ENCODE peak calls at places on chromosomes 16 and 17, in five cellular contexts. O, S, Y, Q and W are unnamed samples.

GRCh38 chr16:6446370-6446769 is 886.3 kb upstream of the RBFOX1 start:
- DNase-seq in Y (no peak), Q (no peak), S (no peak), O (no peak), W (no peak)

GRCh38 chr16:77298638-77299360 is 99.6 kb downstream of the SYCE1L start:
- DNase-seq in Y (peak), O (peak), Q (no peak), S (peak), W (peak)

GRCh38 chr17:7587420-7587786 is 2.5 kb downstream of the SOX15 start:
- DNase-seq in Q (no peak), Y (peak), O (peak), S (peak), W (peak)

GRCh38 chr16:86565644-86566511 is 751 bp upstream of the FOXC2 start:
- DNase-seq in Q (no peak), Y (no peak), O (no peak), S (no peak), W (no peak)

GRCh38 chr17:17841620-17842025 is 4.8 kb upstream of the SREBF1 start:
- DNase-seq in S (no peak), Q (no peak), Y (no peak), O (no peak), W (no peak)

GRCh38 chr16:12239953-12240485 is 263.5 kb downstream of the SNX29 start:
- DNase-seq in Q (no peak), O (peak), Y (no peak), S (peak), W (no peak)

GRCh38 chr17:48492401-48493298 is 38.2 kb downstream of the HOXB1 start:
- DNase-seq in O (peak), Y (no peak), Q (peak), S (peak), W (no peak)

GRCh38 chr17:66570353-66571195 is 264.3 kb upstream of the CACNG5 start:
- DNase-seq in Y (no peak), S (no peak), O (no peak), Q (peak), W (no peak)

GRCh38 chr17:47290870-47291241 is 32.9 kb upstream of the EFCAB13 start:
- DNase-seq in S (no peak), Y (no peak), Q (no peak), O (no peak), W (no peak)

GRCh38 chr16:70685938-70686375 is at the start of gene MTSS2:
- DNase-seq in Q (peak), S (peak), O (peak), Y (no peak), W (no peak)

GRCh38 chr17:6506679-6507231 is 49.6 kb downstream of the PITPNM3 start:
- DNase-seq in Y (no peak), Q (no peak), O (peak), S (peak), W (no peak)

GRCh38 chr16:13961099-13961811 is 41.3 kb downstream of the ERCC4 start:
- DNase-seq in Y (no peak), S (no peak), Q (no peak), O (peak), W (peak)

GRCh38 chr16:64365448-64365858 is 756.4 kb downstream of the CDH11 start:
- DNase-seq in O (peak), S (peak), Y (no peak), Q (no peak), W (no peak)

GRCh38 chr17:82083533-82084359 is 14.3 kb downstream of the FASN start:
- DNase-seq in Y (no peak), O (no peak), Q (no peak), S (no peak), W (no peak)

GRCh38 chr16:70377782-70378181 is 31.1 kb downstream of the DDX19A start:
- DNase-seq in Q (no peak), Y (no peak), S (no peak), O (no peak), W (no peak)

GRCh38 chr16:70162041-70162451 is 11.5 kb upstream of the CLEC18C start:
- DNase-seq in Q (no peak), O (peak), S (peak), Y (peak), W (peak)

GRCh38 chr17:82000803-82001649 is 21.7 kb downstream of the CENPX start:
- DNase-seq in S (no peak), Y (no peak), O (no peak), Q (no peak), W (no peak)

GRCh38 chr16:82672676-82673075 is 45.9 kb downstream of the CDH13 start:
- DNase-seq in Y (no peak), Q (no peak), O (no peak), S (no peak), W (no peak)

GRCh38 chr17:37743612-37743874 is 1.3 kb downstream of the HNF1B start:
- DNase-seq in O (no peak), Y (no peak), S (no peak), Q (no peak), W (no peak)

GRCh38 chr16:10942352-10943297 is at the start of gene DEXI:
- DNase-seq in O (peak), S (peak), Q (peak), Y (no peak), W (peak)

GRCh38 chr17:54937018-54937417 is 31.4 kb downstream of the COX11 start:
- DNase-seq in Y (no peak), S (no peak), Q (no peak), O (no peak), W (no peak)

GRCh38 chr17:50364715-50365114 is 8.3 kb downstream of the MRPL27 start:
- DNase-seq in S (peak), O (no peak), Y (no peak), Q (no peak), W (no peak)

GRCh38 chr17:64964796-64965195 is 45.5 kb upstream of the LRRC37A3 start:
- DNase-seq in Q (no peak), Y (no peak), S (no peak), O (no peak), W (no peak)

GRCh38 chr17:2204393-2204792 is 99.2 kb downstream of the SMG6 start:
- DNase-seq in Y (no peak), S (no peak), Q (no peak), O (peak), W (no peak)

GRCh38 chr17:647340-648197 is 67.1 kb downstream of the VPS53 start:
- DNase-seq in Q (no peak), O (no peak), Y (no peak), S (no peak), W (no peak)

GRCh38 chr16:58197314-58198012 is 443 bp downstream of the CSNK2A2 start:
- DNase-seq in Y (no peak), O (no peak), S (no peak), Q (no peak), W (no peak)

GRCh38 chr17:73365934-73366623 is 54.3 kb upstream of the CDC42EP4 start:
- DNase-seq in Q (no peak), S (no peak), Y (no peak), O (no peak), W (no peak)

GRCh38 chr16:87233928-87234327 is 83.3 kb downstream of the C16orf95 start:
- DNase-seq in O (peak), Y (no peak), S (peak), Q (no peak), W (no peak)

GRCh38 chr16:80802129-80802528 is 2.3 kb downstream of the CDYL2 start:
- DNase-seq in O (no peak), Y (no peak), S (no peak), Q (no peak), W (no peak)

GRCh38 chr17:34378664-34379101 is 15.7 kb upstream of the CCL1 start:
- DNase-seq in Q (no peak), S (no peak), O (peak), Y (no peak), W (no peak)

GRCh38 chr17:28472871-28473497 is 460 bp upstream of the SLC13A2 start:
- DNase-seq in Q (no peak), S (no peak), Y (no peak), O (no peak), W (no peak)

GRCh38 chr16:25174285-25174684 is 42.5 kb upstream of the AQP8 start:
- DNase-seq in Y (no peak), S (no peak), O (no peak), Q (no peak), W (no peak)

GRCh38 chr16:25172831-25173230 is 43.9 kb upstream of the AQP8 start:
- DNase-seq in Q (no peak), S (no peak), Y (no peak), O (no peak), W (no peak)

GRCh38 chr16:25177512-25177830 is 39.3 kb upstream of the AQP8 start:
- DNase-seq in Y (no peak), Q (no peak), O (no peak), S (no peak), W (no peak)

GRCh38 chr16:25177831-25178688 is 38.7 kb upstream of the AQP8 start:
- DNase-seq in Y (no peak), O (no peak), S (no peak), Q (no peak), W (no peak)

DNA sequence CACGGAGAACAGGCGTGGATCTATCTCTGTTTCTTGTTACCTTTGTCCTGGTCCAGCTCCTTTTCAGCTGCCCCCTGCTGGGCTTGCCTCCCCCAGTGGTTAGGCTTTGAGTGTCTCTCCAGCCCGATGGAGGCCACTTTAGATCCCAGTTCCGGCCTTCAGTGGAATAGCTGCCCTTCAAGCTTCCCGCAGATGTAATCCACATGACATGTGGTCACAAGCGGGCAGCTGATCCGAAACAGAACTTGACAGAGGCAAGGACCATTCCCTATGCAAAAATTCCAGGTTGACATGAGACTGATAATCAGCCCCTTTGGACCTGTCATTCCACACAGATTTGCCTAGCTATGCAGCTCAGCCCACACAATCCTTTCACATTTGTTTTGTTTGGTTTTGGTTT is 40.6 kb upstream of the AQP8 start:
- DNase-seq in S (no peak), Y (no peak), O (no peak), Q (no peak), W (no peak)
- TF ChIP-seq CTCF in S (no peak), Y (no peak), O (no peak), Q (no peak), W (no peak)

DNA sequence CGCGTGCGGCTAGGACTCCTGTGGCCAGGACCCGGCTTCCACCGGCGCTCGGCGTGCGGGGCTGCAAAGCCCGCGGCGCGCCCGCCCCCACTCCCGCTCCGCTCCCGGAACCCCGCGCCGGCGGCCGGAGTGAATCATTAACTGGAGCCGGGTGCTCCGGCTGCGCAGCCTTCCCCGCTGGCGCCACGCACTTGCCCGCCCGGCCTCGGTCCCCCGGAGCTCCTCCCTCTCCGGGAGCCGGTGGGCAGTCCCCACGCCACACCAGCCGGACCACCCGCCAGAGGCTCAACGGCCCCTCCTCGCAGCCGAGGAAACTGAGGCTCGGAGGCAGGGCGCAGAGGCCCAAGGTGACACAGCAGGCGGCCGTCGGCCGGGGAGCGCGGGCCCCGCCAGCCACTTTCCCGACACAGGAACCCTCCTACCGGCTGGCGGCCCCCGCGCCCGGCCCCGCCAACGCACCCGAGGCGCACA is 580 bp downstream of the BCAR1 start:
- DNase-seq in O (no peak), S (no peak), Q (no peak), Y (no peak), W (no peak)
- H3K4me3 ChIP-seq in O (peak), S (peak), Q (peak), Y (peak), W (peak)

DNA sequence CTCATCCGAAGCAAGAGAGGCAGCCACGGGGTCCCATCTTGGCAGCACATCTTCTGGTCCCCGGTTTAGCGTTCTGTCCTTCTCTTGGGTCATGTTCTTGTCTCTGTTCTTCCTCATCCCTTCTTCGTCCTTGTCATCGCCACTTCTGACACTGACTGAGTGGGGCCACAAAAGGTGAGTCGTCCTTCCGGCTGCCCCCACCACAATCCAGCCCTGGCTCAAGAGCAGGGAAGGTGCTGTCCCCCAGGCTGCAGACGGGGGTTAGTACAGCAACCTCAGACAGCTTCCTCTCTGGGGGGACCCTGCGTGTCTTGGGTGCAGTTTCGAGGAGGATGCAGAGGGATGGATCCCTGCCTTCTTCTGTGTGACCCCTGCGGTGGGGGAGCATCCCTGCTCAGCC is 21.8 kb downstream of the NAA60 start:
- DNase-seq in Y (no peak), S (no peak), Q (no peak), O (no peak), W (no peak)
- TF ChIP-seq CTCF in Y (no peak), S (no peak), Q (no peak), O (no peak), W (no peak)

GRCh38 chr16:15854906-15855703 is 1.7 kb downstream of the MYH11 start:
- DNase-seq in O (no peak), Y (no peak), S (no peak), Q (no peak), W (no peak)

GRCh38 chr16:15854061-15854460 is 2.8 kb downstream of the MYH11 start:
- DNase-seq in O (no peak), S (no peak), Q (no peak), Y (no peak), W (no peak)

GRCh38 chr16:15856901-15857778 is at the start of gene MYH11:
- DNase-seq in Y (no peak), O (no peak), Q (no peak), S (no peak), W (no peak)

GRCh38 chr16:15856217-15856616 is 611 bp downstream of the MYH11 start:
- DNase-seq in Q (no peak), S (no peak), Y (no peak), O (no peak), W (no peak)

DNA sequence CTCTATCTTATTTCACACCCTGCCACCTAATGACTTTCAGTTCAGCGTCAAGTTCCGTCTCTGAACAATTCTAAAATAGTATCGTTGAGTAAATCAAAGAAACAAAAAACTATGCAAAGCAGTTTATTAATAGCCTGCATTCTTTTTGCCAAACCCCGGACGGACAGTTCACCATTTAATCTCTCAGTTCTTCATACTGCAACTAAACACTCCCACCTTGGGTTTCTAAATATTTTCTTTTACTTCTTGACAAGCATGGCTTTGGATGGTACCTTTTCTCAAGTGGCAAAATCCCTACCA is 1.2 kb downstream of the MYH11 start:
- DNase-seq in S (no peak), Y (no peak), Q (no peak), O (no peak), W (no peak)
- H3K4me3 ChIP-seq in S (no peak), Y (no peak), Q (no peak), O (no peak), W (no peak)

GRCh38 chr16:55809851-55810250 is 23.0 kb downstream of the CES1 start:
- DNase-seq in S (no peak), Y (no peak), O (no peak), Q (no peak), W (no peak)

GRCh38 chr16:55815320-55815719 is 17.6 kb downstream of the CES1 start:
- DNase-seq in O (no peak), S (no peak), Y (no peak), Q (no peak), W (no peak)

GRCh38 chr16:55809386-55809785 is 23.5 kb downstream of the CES1 start:
- DNase-seq in O (no peak), Q (no peak), Y (no peak), S (no peak), W (no peak)

GRCh38 chr16:55811811-55812210 is 21.1 kb downstream of the CES1 start:
- DNase-seq in Q (no peak), S (no peak), Y (no peak), O (no peak), W (no peak)

DNA sequence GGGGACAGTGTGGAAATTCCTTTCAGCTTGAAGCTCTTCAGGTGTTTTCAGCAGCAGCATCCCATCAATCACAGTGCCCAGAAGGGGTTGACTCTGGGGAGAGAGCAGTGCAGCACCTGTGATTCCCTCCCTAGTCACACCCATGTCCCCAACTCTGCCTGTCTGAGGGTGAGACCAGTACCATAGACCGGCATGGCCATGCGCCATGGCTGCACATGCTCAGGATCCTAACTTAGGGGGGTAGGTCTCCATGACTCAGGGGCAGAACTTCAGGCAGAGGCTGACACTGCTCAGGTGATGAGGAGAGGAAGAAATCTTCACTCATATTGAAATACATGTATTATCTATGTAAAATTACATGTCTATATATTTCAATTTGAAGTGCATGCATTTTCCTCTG is 19.9 kb downstream of the CES1 start:
- DNase-seq in S (no peak), Y (no peak), O (no peak), Q (no peak), W (no peak)
- TF ChIP-seq CTCF in S (no peak), Y (no peak), O (no peak), Q (no peak), W (no peak)

DNA sequence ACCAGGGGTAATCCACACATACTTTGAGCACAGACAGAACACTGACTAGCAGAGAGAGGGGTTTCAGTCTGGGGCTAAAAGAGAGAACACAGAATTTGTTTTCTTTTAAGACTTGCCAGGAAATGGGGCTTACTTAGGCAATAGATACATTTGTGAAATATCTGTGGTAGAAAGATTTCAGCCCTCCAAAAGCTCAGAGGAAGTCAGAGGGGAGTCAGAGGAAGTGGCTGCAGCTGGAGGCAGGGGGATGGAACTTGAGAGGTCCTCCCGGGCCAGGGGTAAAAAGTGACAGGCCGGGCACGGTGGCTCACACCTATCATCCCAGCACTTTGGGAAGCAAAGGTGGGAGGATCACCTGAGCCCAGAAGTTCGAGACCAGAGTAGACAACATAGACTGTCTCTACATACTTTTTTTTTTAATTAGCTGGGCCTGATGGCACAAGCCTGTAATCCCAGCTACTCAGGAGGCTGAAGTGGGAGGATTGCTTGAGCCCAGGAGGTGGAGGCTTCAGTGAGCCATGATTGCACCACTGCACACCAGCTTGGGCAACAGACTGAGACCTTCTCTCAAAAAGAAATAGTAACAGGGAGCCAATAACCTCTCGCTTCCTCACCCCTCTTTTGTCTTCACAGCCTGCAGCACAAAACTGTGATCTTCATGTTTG is 49.9 kb downstream of the NLRC5 start:
- DNase-seq in O (peak), Q (no peak), S (peak), Y (peak), W (no peak)
- H3K4me3 ChIP-seq in O (no peak), Q (no peak), S (no peak), Y (no peak), W (no peak)

GRCh38 chr17:61463068-61463980 is 11.1 kb downstream of the TBX4 start:
- DNase-seq in Q (no peak), Y (no peak), O (no peak), S (no peak), W (no peak)
- TF ChIP-seq CTCF in Q (no peak), Y (no peak), O (no peak), S (no peak), W (peak)

DNA sequence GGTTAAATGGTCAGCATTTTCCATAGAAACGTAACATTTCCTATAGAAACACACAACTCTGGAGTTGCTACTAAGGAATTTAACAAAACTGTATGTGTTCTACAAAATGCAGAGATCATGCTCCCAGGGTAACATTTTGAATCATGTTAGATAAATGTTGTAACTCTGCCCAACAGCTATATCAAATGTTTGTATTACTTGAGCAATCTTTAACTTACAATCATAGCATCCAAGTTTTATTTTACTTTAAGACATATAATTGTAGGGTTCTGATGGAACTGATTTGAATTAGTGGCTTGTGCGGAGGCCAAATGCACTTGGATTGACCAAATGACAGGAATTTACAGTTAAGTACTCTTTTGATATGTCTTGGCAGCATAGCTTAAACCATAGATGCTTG is 97.7 kb downstream of the RPGRIP1L start:
- DNase-seq in Y (no peak), O (peak), S (no peak), Q (no peak), W (no peak)
- H3K4me3 ChIP-seq in Y (no peak), O (no peak), S (no peak), Q (no peak), W (no peak)